ENCODE peak calls at places on chromosome 4, in seven cellular contexts. V, F, B, M, U, H and S are unnamed samples.

GRCh38 chr4:88759039-88759631 is 61.5 kb upstream of the NAP1L5 start:
- DNase-seq in M (no peak), H (peak), V (no peak), F (no peak), B (no peak), U (no peak), S (no peak)

GRCh38 chr4:94722748-94723147 is 35.0 kb upstream of the BMPR1B start:
- DNase-seq in B (no peak), M (no peak), F (no peak), U (no peak), H (no peak), V (no peak), S (no peak)

GRCh38 chr4:104743141-104743748 is 248.6 kb upstream of the CXXC4 start:
- DNase-seq in F (no peak), U (no peak), M (no peak), V (no peak), B (no peak), H (no peak), S (no peak)

GRCh38 chr4:53508446-53508845 is 82.8 kb downstream of the LNX1 start:
- DNase-seq in H (no peak), F (no peak), M (no peak), V (no peak), U (no peak), B (no peak), S (no peak)

GRCh38 chr4:176789955-176790354 is 2.8 kb downstream of the VEGFC start:
- DNase-seq in M (no peak), V (no peak), H (no peak), U (no peak), F (no peak), B (peak), S (no peak)

GRCh38 chr4:176422511-176422910 is 102.7 kb downstream of the SPCS3 start:
- DNase-seq in F (no peak), H (no peak), U (no peak), B (no peak), V (no peak), M (no peak), S (no peak)

GRCh38 chr4:76459291-76459723 is 24.3 kb downstream of the SHROOM3 start:
- DNase-seq in U (no peak), H (peak), M (no peak), B (peak), F (no peak), V (peak), S (no peak)

GRCh38 chr4:114108869-114109268 is 129.4 kb upstream of the ARSJ start:
- DNase-seq in U (no peak), M (no peak), B (peak), V (no peak), H (no peak), F (no peak), S (no peak)

DNA sequence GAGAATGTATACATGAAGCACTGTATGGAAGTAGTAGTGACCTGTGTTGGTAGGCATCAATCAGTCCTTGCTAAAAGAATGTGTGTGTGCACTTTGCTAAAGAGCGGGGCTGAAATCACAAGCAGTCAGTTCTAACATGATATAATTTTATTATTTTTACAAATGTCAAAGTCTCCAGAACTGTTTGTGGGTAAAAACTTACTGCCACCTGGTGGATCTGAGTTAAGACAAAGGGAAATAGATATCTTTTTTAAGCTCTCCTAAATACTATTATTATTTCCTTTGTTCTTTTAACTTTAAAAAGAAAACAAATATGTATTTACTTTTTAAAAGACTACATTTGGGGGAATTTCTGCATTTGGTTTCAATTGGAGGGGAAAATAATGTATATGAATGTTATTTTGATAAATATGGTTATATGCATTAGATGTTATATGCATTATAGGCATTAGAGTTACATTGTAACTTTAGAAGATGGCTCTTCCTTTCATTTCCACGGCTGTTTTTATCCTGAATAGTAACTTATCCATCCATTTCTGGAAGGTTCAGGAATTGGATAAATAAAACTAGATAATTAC is 7.8 kb upstream of the CLOCK start:
- DNase-seq in H (no peak), F (no peak), U (peak), M (no peak), B (peak), V (no peak), S (no peak)
- TF ChIP-seq CTCF in H (peak), F (peak), U (peak), M (no peak), B (peak), V (peak), S (peak)

DNA sequence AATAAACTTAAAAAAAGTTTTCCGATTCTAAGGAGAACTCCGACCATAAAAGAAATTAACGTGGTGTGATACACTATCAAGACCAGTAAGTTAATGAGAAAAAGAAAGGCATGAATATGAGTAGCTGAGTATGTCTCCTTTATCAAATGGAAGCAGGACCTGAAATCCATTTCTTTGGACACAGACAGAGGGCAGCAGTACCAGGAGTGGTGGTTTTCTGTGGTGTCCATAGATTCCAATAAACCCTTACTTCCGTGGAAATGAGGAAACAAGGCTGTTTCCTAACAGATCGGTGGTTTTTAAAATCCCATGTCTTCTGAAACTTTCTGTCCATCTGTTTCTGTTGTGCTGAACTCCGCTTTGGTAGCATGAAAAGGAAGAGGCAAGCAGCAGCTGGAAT is 128.5 kb upstream of the TSPAN5 start:
- DNase-seq in F (no peak), U (no peak), B (no peak), M (no peak), V (no peak), H (no peak), S (no peak)
- TF ChIP-seq CTCF in F (no peak), U (peak), B (peak), M (no peak), V (peak), H (peak), S (no peak)

DNA sequence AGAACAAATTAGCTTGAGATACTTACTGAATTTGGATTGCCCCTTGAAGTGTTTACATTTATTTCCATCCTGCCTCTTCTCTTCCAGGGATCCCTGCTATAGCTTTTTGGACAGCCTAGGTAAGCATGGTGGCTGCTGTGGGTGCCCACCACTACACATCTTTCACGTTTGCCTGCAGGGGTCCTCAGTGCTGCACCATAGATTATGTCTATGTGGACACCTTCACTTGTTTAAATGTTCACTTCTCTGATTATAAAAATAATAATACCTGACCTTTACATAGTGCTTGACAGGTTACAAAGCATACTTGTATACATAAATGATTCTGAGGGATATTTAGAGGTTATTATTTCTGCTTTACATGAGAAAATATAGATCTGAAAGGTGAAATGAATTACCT is 67.9 kb upstream of the SLC4A4 start:
- DNase-seq in U (peak), M (no peak), F (no peak), V (peak), B (peak), H (peak), S (no peak)
- TF ChIP-seq CTCF in U (peak), M (no peak), F (peak), V (peak), B (peak), H (peak), S (peak)

GRCh38 chr4:15006416-15007024 is 4.2 kb downstream of the CPEB2 start:
- DNase-seq in U (no peak), V (no peak), F (no peak), M (no peak), B (no peak), H (no peak), S (no peak)
- TF ChIP-seq CTCF in U (no peak), V (peak), F (peak), M (no peak), B (peak), H (peak), S (peak)